ENCODE peak calls at places on chromosomes 7 and 10, in five cellular contexts. K is H1, X is H9, R is trophoblast cell, L is mesenchymal stem cell. Q is an unnamed sample.

GRCh38 chr10:4515711-4516110 is 310.3 kb upstream of the AKR1E2 start:
- DNase-seq in K (no peak), X (no peak), R (no peak), L (no peak), Q (no peak)

GRCh38 chr10:22615819-22616499 is 98.4 kb downstream of the PIP4K2A start:
- DNase-seq in K (no peak), X (no peak), R (peak), L (peak), Q (no peak)

GRCh38 chr7:112202819-112203218 is 3.4 kb downstream of the DOCK4 start:
- DNase-seq in K (no peak), X (no peak), R (peak), L (peak), Q (no peak)

GRCh38 chr10:52383088-52383487 is 69.0 kb downstream of the DKK1 start:
- DNase-seq in K (no peak), X (no peak), R (no peak), L (peak), Q (no peak)

GRCh38 chr7:54968018-54968417 is 50.8 kb upstream of the EGFR start:
- DNase-seq in K (no peak), X (no peak), R (no peak), L (no peak), Q (no peak)

GRCh38 chr7:46651561-46652088 is 730.6 kb upstream of the IGFBP3 start:
- DNase-seq in K (no peak), X (no peak), R (peak), L (no peak), Q (no peak)

GRCh38 chr7:3992841-3993240 is 689.3 kb upstream of the FOXK1 start:
- DNase-seq in K (no peak), X (no peak), R (no peak), L (no peak), Q (no peak)

GRCh38 chr10:13526952-13527863 is 1.6 kb downstream of the BEND7 start:
- DNase-seq in K (no peak), X (no peak), R (peak), L (peak), Q (peak)

GRCh38 chr10:124323145-124323725 is 95.5 kb downstream of the OAT start:
- DNase-seq in K (no peak), X (no peak), R (no peak), L (peak), Q (no peak)

GRCh38 chr10:3172081-3172445 is 519 bp downstream of the PITRM1 start:
- DNase-seq in K (no peak), X (no peak), R (peak), L (peak), Q (peak)

GRCh38 chr10:116767235-116767634 is 24.9 kb upstream of the HSPA12A start:
- DNase-seq in K (no peak), X (no peak), R (no peak), L (peak), Q (no peak)

GRCh38 chr10:49309691-49310371 is 10.9 kb downstream of the C10orf71 start:
- DNase-seq in K (no peak), X (no peak), R (no peak), L (no peak), Q (no peak)

GRCh38 chr7:99740573-99741437 is 5.8 kb upstream of the CYP3A7 start:
- DNase-seq in K (no peak), X (no peak), R (no peak), L (peak), Q (peak)

GRCh38 chr7:31540786-31541185 is 26.9 kb downstream of the ITPRID1 start:
- DNase-seq in K (no peak), X (no peak), R (peak), L (no peak), Q (no peak)

GRCh38 chr7:111958431-111958830 is 247.8 kb downstream of the DOCK4 start:
- DNase-seq in K (no peak), X (no peak), R (no peak), L (no peak), Q (no peak)

GRCh38 chr7:121126801-121127534 is 138.5 kb downstream of the CPED1 start:
- DNase-seq in K (no peak), X (no peak), R (no peak), L (peak), Q (peak)

DNA sequence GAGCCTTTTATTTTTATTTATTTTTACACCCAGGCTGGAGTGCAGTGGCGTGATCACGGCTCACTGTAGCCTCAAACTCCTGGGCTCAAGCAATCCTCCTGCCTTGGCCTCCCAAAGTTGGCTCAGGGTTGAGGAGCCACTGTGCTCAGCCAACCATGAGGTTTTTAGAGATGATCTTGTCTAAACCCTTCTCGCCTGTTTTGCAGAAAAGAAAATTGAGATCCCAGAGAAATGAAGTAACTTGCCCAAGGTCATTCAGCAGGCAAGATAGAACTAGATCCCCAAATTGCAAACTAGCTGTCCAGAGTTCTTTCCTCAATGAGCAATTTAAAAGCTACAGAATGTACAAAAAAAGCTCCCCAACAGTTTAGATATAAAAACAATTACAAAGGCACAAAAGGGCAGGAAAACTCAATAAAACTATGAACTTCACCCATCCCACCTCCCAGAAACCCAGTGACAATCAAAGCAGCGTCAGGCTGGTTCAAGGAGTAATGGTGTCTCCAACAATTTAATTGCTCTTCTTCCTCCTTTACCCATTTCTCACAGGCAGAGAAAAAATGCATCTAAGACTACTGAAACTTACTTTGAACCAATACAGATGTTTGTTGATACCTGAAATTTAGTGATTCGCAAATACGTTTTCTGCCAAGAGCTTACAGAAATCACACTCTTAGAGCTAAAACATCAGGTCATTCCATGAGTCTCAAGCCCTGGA is 762 bp downstream of the MYOF start:
- DNase-seq in K (no peak), X (no peak), R (no peak), L (peak), Q (no peak)
- H2BK120ac ChIP-seq in K (no peak), X (no peak), R (peak), L (peak), Q (peak)

DNA sequence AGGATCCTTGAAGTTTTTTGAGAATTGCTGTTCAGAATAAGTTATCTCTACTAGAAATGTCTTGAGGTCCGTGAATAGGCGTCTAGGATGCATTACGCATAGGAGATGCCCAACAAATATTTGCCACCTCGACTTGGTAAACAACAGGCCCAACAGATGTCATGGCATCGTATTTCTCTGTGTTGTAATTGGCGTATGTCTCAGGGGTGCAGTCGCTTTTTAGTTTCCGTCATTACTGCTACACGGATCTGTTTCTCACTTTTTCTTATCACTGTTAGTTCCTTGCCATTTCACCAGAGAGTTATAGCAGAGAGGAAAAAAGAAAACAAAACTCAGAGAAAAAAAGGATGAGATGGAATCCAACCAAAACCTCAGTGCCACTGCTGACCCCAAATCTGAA is 73.0 kb upstream of the SFMBT2 start:
- DNase-seq in K (no peak), X (no peak), R (no peak), L (no peak), Q (no peak)
- H3K9ac ChIP-seq in K (no peak), X (no peak), R (no peak), L (no peak), Q (no peak)

GRCh38 chr7:141360414-141360760 is 190.8 kb upstream of the AGK start:
- DNase-seq in K (no peak), X (no peak), R (peak), L (no peak), Q (no peak)

GRCh38 chr7:141361965-141362364 is 189.2 kb upstream of the AGK start:
- DNase-seq in K (no peak), X (no peak), R (no peak), L (no peak), Q (no peak)

GRCh38 chr7:141361479-141361878 is 189.7 kb upstream of the AGK start:
- DNase-seq in K (no peak), X (no peak), R (no peak), L (no peak), Q (no peak)

GRCh38 chr7:141363748-141364147 is 187.5 kb upstream of the AGK start:
- DNase-seq in K (no peak), X (no peak), R (no peak), L (no peak), Q (no peak)

DNA sequence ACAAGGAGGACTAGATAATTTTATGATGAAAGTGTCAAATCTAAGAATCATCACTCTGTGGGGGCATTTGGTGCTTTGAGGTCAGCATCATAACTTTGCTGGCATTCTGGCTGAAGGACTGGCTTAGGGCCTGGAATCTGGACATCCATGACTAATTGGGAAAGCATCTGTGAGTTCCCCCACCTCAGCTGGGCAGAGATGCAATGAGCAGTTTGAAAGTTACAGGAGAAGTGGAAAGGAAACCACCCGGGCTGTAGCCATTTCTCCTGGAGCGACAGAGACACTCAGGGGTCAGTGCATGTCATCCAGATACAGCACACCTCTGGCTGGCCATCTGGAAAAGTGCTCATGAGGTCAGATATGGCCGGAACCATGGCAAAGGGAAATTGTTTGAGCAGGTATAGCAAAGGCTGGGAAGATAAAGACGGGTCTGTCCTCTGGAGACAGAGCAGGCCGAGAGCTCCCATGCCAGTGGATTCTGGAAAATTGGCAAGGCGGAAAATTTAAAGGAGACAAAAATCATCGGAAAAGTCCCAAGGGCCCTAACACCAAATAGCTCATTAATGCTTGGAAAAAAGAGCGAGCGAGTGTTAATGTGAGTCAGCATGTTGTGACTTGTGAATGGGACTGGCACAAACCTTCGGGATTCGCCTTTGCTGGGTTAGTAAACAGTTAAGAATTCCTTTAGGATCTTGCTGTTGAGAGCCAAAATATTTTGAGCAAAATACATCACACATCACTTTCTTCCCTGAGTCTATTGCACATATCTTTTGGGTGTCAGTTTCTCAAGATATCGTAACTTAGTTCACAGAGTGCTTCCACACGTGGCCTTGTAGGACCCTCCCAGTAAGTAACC is 188.4 kb upstream of the AGK start:
- DNase-seq in K (no peak), X (no peak), R (no peak), L (peak), Q (peak)
- H2BK120ac ChIP-seq in K (no peak), X (no peak), R (peak), L (no peak), Q (no peak)

GRCh38 chr7:515628-516027 is 4.0 kb downstream of the PDGFA start:
- DNase-seq in K (no peak), X (peak), R (no peak), L (no peak), Q (no peak)

GRCh38 chr7:517848-518629 is 1.6 kb downstream of the PDGFA start:
- DNase-seq in K (no peak), X (no peak), R (no peak), L (peak), Q (peak)

GRCh38 chr7:516606-517456 is 2.8 kb downstream of the PDGFA start:
- DNase-seq in K (no peak), X (no peak), R (peak), L (peak), Q (peak)

GRCh38 chr7:514651-515598 is 4.7 kb downstream of the PDGFA start:
- DNase-seq in K (no peak), X (peak), R (no peak), L (peak), Q (no peak)

GRCh38 chr7:516216-516605 is 3.4 kb downstream of the PDGFA start:
- DNase-seq in K (no peak), X (no peak), R (no peak), L (peak), Q (no peak)
- H3K9ac ChIP-seq in K (no peak), X (no peak), R (no peak), L (no peak), Q (no peak)

GRCh38 chr10:43689618-43689954 is 40.9 kb upstream of the ZNF32 start:
- DNase-seq in K (no peak), X (peak), R (no peak), L (no peak), Q (no peak)
- H2BK120ac ChIP-seq in K (peak), X (no peak), R (peak), L (peak), Q (peak)

GRCh38 chr10:33434948-33435347 is 100.5 kb upstream of the NRP1 start:
- DNase-seq in K (no peak), X (no peak), R (no peak), L (no peak), Q (no peak)
- H3K9ac ChIP-seq in K (no peak), X (no peak), R (no peak), L (peak), Q (no peak)

DNA sequence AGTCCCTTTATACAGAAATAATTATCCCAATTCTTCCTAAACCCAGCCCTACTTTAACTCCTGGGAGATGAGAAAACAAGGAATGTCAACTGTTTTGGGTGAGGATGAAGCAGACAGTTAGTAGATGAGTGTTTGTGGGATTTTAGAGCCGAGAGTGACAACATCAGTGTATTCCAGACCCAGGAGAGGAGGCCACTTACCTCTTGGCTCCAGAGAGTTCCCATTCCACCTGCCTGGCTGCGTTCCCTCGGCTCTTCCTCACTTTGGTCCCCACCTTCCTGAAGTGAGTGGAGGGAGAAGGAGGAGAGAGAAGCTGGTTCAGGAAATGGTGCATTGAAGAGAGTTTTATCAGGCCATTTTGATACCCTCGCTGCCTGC is 579 bp downstream of the KEL start:
- DNase-seq in K (no peak), X (no peak), R (no peak), L (no peak), Q (no peak)
- H2BK120ac ChIP-seq in K (no peak), X (no peak), R (no peak), L (no peak), Q (no peak)

Q was measured in IMR-90.